ENCODE peak calls at places on chromosomes 7 and 10, in eight cellular contexts. One of them, this sample, is unnamed. For H3K4me1, the result is how much of the 10 kb centered on the place peaks cover.

GRCh38 chr10:8321990-8322389 is 267.5 kb downstream of the GATA3 start:
- DNase-seq in small intestine: no peak
- DNase-seq in adipocyte: no peak
- DNase-seq in colonic mucosa: no peak
- DNase-seq in A549: no peak
- DNase-seq in cardiac muscle cell: no peak
- DNase-seq in lung: no peak
- DNase-seq in NT2/D1: no peak
- DNase-seq in this sample: no peak

GRCh38 chr7:100152404-100152803 is 3.7 kb downstream of the LAMTOR4 start:
- DNase-seq in A549: no peak
- DNase-seq in NT2/D1: no peak
- DNase-seq in cardiac muscle cell: no peak
- DNase-seq in colonic mucosa: no peak
- DNase-seq in adipocyte: no peak
- DNase-seq in lung: no peak
- DNase-seq in small intestine: no peak
- DNase-seq in this sample: no peak

GRCh38 chr10:75525646-75526045 is 94.2 kb downstream of the LRMDA start:
- DNase-seq in colonic mucosa: no peak
- DNase-seq in adipocyte: no peak
- DNase-seq in small intestine: no peak
- DNase-seq in A549: no peak
- DNase-seq in lung: no peak
- DNase-seq in cardiac muscle cell: no peak
- DNase-seq in NT2/D1: no peak
- DNase-seq in this sample: peak

GRCh38 chr10:69475433-69475830 is 24.2 kb downstream of the TSPAN15 start:
- DNase-seq in NT2/D1: no peak
- DNase-seq in small intestine: no peak
- DNase-seq in cardiac muscle cell: no peak
- DNase-seq in A549: no peak
- DNase-seq in adipocyte: peak
- DNase-seq in lung: no peak
- DNase-seq in colonic mucosa: no peak
- DNase-seq in this sample: no peak

GRCh38 chr10:75019360-75019759 is 92.1 kb upstream of the SAMD8 start:
- DNase-seq in colonic mucosa: no peak
- DNase-seq in cardiac muscle cell: no peak
- DNase-seq in small intestine: peak
- DNase-seq in NT2/D1: no peak
- DNase-seq in adipocyte: peak
- DNase-seq in lung: no peak
- DNase-seq in A549: peak
- DNase-seq in this sample: peak

GRCh38 chr10:49781247-49781646 is 19.1 kb upstream of the OGDHL start:
- DNase-seq in lung: no peak
- DNase-seq in adipocyte: peak
- DNase-seq in small intestine: no peak
- DNase-seq in A549: no peak
- DNase-seq in colonic mucosa: no peak
- DNase-seq in NT2/D1: no peak
- DNase-seq in cardiac muscle cell: no peak
- DNase-seq in this sample: no peak

GRCh38 chr10:106836923-106837322 is 327.6 kb downstream of the SORCS1 start:
- DNase-seq in adipocyte: no peak
- DNase-seq in A549: no peak
- DNase-seq in colonic mucosa: no peak
- DNase-seq in lung: no peak
- DNase-seq in NT2/D1: no peak
- DNase-seq in small intestine: no peak
- DNase-seq in cardiac muscle cell: no peak
- DNase-seq in this sample: no peak

GRCh38 chr7:97145068-97145467 is 27.6 kb downstream of the SDHAF3 start:
- DNase-seq in small intestine: peak
- DNase-seq in A549: peak
- DNase-seq in lung: no peak
- DNase-seq in colonic mucosa: no peak
- DNase-seq in adipocyte: peak
- DNase-seq in NT2/D1: no peak
- DNase-seq in cardiac muscle cell: no peak
- DNase-seq in this sample: peak

GRCh38 chr10:113056468-113057021 is 106.5 kb downstream of the TCF7L2 start:
- DNase-seq in cardiac muscle cell: no peak
- DNase-seq in A549: no peak
- DNase-seq in colonic mucosa: no peak
- DNase-seq in NT2/D1: no peak
- DNase-seq in lung: no peak
- DNase-seq in adipocyte: peak
- DNase-seq in small intestine: no peak
- DNase-seq in this sample: peak

GRCh38 chr7:157507987-157508386 is 171.2 kb downstream of the DNAJB6 start:
- DNase-seq in A549: no peak
- DNase-seq in NT2/D1: no peak
- DNase-seq in lung: no peak
- DNase-seq in colonic mucosa: no peak
- DNase-seq in small intestine: no peak
- DNase-seq in cardiac muscle cell: no peak
- DNase-seq in adipocyte: no peak
- DNase-seq in this sample: no peak

GRCh38 chr7:99996755-99997544 is 18.4 kb upstream of the ZKSCAN1 start:
- DNase-seq in adipocyte: no peak
- DNase-seq in cardiac muscle cell: no peak
- DNase-seq in lung: no peak
- DNase-seq in NT2/D1: no peak
- DNase-seq in A549: no peak
- DNase-seq in small intestine: no peak
- DNase-seq in colonic mucosa: no peak
- DNase-seq in this sample: no peak

GRCh38 chr10:93437000-93437945 is 44.9 kb downstream of the MYOF start:
- DNase-seq in cardiac muscle cell: peak
- DNase-seq in lung: peak
- DNase-seq in NT2/D1: no peak
- DNase-seq in adipocyte: peak
- DNase-seq in small intestine: no peak
- DNase-seq in colonic mucosa: no peak
- DNase-seq in A549: peak
- DNase-seq in this sample: peak

GRCh38 chr7:86908948-86909347 is 150.5 kb downstream of the ELAPOR2 start:
- DNase-seq in A549: no peak
- DNase-seq in colonic mucosa: no peak
- DNase-seq in lung: no peak
- DNase-seq in small intestine: no peak
- DNase-seq in adipocyte: peak
- DNase-seq in cardiac muscle cell: peak
- DNase-seq in NT2/D1: peak
- DNase-seq in this sample: no peak

DNA sequence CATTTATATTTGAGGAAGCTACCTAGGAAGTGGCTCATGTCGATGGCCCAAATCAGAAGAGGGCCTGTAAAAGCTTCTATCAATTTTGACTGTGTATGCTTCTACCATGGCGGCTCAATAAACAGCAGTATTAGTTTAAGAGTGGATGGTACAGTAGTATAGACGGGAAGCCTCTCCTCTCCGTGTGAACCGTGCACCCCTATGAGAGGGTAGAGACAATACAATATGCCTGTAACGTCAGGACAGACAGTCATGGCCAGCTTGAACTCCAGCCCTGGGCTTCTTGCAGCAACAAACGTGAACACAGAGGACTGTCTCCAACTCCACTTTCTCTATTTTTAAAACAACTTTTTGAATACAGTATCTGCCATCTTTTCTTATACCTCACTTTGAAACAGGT is 7.7 kb downstream of the IKZF1 start:
- DNase-seq in A549: no peak
- DNase-seq in NT2/D1: no peak
- DNase-seq in cardiac muscle cell: no peak
- DNase-seq in adipocyte: no peak
- DNase-seq in lung: no peak
- DNase-seq in colonic mucosa: no peak
- DNase-seq in small intestine: no peak
- DNase-seq in this sample: no peak
- H3K4me1 ChIP-seq in A549: under half
- H3K4me1 ChIP-seq in NT2/D1: under half
- H3K4me1 ChIP-seq in cardiac muscle cell: under half
- H3K4me1 ChIP-seq in adipocyte: under half
- H3K4me1 ChIP-seq in lung: under half
- H3K4me1 ChIP-seq in colonic mucosa: under half
- H3K4me1 ChIP-seq in small intestine: under half
- H3K4me1 ChIP-seq in this sample: under half

GRCh38 chr7:55077581-55078410 is 59.0 kb downstream of the EGFR start:
- DNase-seq in A549: no peak
- DNase-seq in adipocyte: no peak
- DNase-seq in NT2/D1: no peak
- DNase-seq in cardiac muscle cell: no peak
- DNase-seq in small intestine: peak
- DNase-seq in colonic mucosa: peak
- DNase-seq in lung: no peak
- DNase-seq in this sample: no peak

GRCh38 chr7:55074008-55074499 is 55.2 kb downstream of the EGFR start:
- DNase-seq in lung: peak
- DNase-seq in A549: peak
- DNase-seq in NT2/D1: no peak
- DNase-seq in colonic mucosa: peak
- DNase-seq in small intestine: peak
- DNase-seq in cardiac muscle cell: no peak
- DNase-seq in adipocyte: peak
- DNase-seq in this sample: peak

GRCh38 chr7:55073051-55073511 is 54.3 kb downstream of the EGFR start:
- DNase-seq in A549: peak
- DNase-seq in NT2/D1: no peak
- DNase-seq in small intestine: peak
- DNase-seq in adipocyte: peak
- DNase-seq in lung: no peak
- DNase-seq in colonic mucosa: no peak
- DNase-seq in cardiac muscle cell: no peak
- DNase-seq in this sample: peak

GRCh38 chr7:55078465-55079372 is 59.9 kb downstream of the EGFR start:
- DNase-seq in colonic mucosa: peak
- DNase-seq in lung: peak
- DNase-seq in NT2/D1: peak
- DNase-seq in A549: peak
- DNase-seq in adipocyte: no peak
- DNase-seq in cardiac muscle cell: no peak
- DNase-seq in small intestine: peak
- DNase-seq in this sample: no peak

DNA sequence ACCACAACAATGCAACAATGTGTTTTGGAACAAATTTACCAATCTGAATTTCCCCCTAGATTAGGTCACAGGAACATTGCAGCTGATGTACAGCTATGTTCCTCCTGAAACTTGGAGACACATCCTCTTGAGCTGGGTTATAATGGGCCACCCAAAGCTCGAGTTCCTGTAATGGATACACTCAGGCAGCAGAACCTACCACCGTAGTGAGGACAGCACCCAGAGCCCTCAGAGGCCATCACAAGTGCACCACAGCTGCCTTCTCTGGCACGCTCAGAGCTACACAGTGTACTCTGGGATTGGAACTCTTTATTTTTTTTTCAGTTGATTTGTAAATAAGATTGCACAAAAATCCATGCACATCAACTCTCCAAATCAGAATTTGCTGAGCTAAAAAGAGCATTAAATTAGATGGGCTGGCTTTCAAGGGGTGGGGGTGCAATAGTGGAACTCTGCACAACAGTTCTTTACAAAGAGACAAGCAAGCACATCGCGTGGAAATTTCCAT is 56.7 kb downstream of the EGFR start:
- DNase-seq in cardiac muscle cell: no peak
- DNase-seq in A549: no peak
- DNase-seq in lung: no peak
- DNase-seq in colonic mucosa: peak
- DNase-seq in small intestine: no peak
- DNase-seq in adipocyte: peak
- DNase-seq in NT2/D1: no peak
- DNase-seq in this sample: no peak
- H3K4me1 ChIP-seq in cardiac muscle cell: under half
- H3K4me1 ChIP-seq in A549: half or more
- H3K4me1 ChIP-seq in lung: under half
- H3K4me1 ChIP-seq in colonic mucosa: under half
- H3K4me1 ChIP-seq in small intestine: under half
- H3K4me1 ChIP-seq in adipocyte: half or more
- H3K4me1 ChIP-seq in NT2/D1: under half
- H3K4me1 ChIP-seq in this sample: under half

GRCh38 chr7:2526659-2527504 is 7.3 kb downstream of the LFNG start:
- DNase-seq in A549: no peak
- DNase-seq in NT2/D1: no peak
- DNase-seq in lung: no peak
- DNase-seq in colonic mucosa: peak
- DNase-seq in cardiac muscle cell: no peak
- DNase-seq in small intestine: no peak
- DNase-seq in adipocyte: no peak
- DNase-seq in this sample: no peak
- H3K4me1 ChIP-seq in A549: half or more
- H3K4me1 ChIP-seq in NT2/D1: half or more
- H3K4me1 ChIP-seq in lung: under half
- H3K4me1 ChIP-seq in colonic mucosa: half or more
- H3K4me1 ChIP-seq in cardiac muscle cell: under half
- H3K4me1 ChIP-seq in small intestine: under half
- H3K4me1 ChIP-seq in adipocyte: half or more
- H3K4me1 ChIP-seq in this sample: half or more

GRCh38 chr10:61936770-61937169 is 35.3 kb downstream of the ARID5B start:
- DNase-seq in colonic mucosa: peak
- DNase-seq in NT2/D1: no peak
- DNase-seq in lung: no peak
- DNase-seq in cardiac muscle cell: no peak
- DNase-seq in small intestine: peak
- DNase-seq in A549: no peak
- DNase-seq in adipocyte: no peak
- DNase-seq in this sample: no peak

GRCh38 chr10:61933857-61934559 is 32.5 kb downstream of the ARID5B start:
- DNase-seq in colonic mucosa: no peak
- DNase-seq in lung: no peak
- DNase-seq in small intestine: no peak
- DNase-seq in cardiac muscle cell: peak
- DNase-seq in adipocyte: no peak
- DNase-seq in A549: no peak
- DNase-seq in NT2/D1: no peak
- DNase-seq in this sample: no peak

GRCh38 chr10:61937631-61938284 is 36.3 kb downstream of the ARID5B start:
- DNase-seq in lung: no peak
- DNase-seq in A549: no peak
- DNase-seq in colonic mucosa: no peak
- DNase-seq in cardiac muscle cell: no peak
- DNase-seq in adipocyte: peak
- DNase-seq in NT2/D1: no peak
- DNase-seq in small intestine: no peak
- DNase-seq in this sample: peak

GRCh38 chr10:61931620-61932332 is 30.3 kb downstream of the ARID5B start:
- DNase-seq in lung: no peak
- DNase-seq in cardiac muscle cell: no peak
- DNase-seq in small intestine: no peak
- DNase-seq in A549: no peak
- DNase-seq in NT2/D1: no peak
- DNase-seq in adipocyte: no peak
- DNase-seq in colonic mucosa: no peak
- DNase-seq in this sample: peak

DNA sequence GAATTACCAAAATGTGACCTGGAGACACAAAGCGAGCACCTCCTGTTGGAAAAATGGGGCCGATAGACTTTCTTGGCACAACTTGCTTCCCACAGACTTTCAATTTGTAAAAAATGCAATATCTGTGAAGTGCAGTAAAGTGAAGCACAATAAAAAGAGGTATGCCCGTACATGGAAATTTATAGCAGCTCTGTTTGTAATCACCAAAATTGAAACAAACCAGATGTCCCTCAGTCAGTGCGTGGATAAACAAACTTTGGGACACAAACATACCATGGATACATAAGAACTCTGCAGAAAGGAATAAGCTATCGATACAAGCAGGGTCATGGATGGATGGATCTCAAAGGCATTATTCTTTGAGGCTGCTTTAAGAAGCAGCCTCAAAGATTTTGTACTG is 33.6 kb downstream of the ARID5B start:
- DNase-seq in small intestine: no peak
- DNase-seq in A549: no peak
- DNase-seq in NT2/D1: no peak
- DNase-seq in adipocyte: peak
- DNase-seq in colonic mucosa: no peak
- DNase-seq in lung: no peak
- DNase-seq in cardiac muscle cell: no peak
- DNase-seq in this sample: no peak
- H3K4me1 ChIP-seq in small intestine: under half
- H3K4me1 ChIP-seq in A549: under half
- H3K4me1 ChIP-seq in NT2/D1: under half
- H3K4me1 ChIP-seq in adipocyte: under half
- H3K4me1 ChIP-seq in colonic mucosa: under half
- H3K4me1 ChIP-seq in lung: under half
- H3K4me1 ChIP-seq in cardiac muscle cell: under half
- H3K4me1 ChIP-seq in this sample: under half